ENCODE peak calls at places on chromosomes 11 and 22, in four cellular contexts. G is GM23338, J is hepatocyte, E is neural progenitor cell. A is an unnamed sample.
A peak's percentile ranks its signal among the peaks of the same experiment; 100 is the strongest.

GRCh38 chr22:44870021-44870420 is 117.6 kb downstream of the ARHGAP8 start:
- DNase-seq in J (peak; percentile 36), E (peak; percentile 51), G (peak; percentile 29), A (no peak)

GRCh38 chr11:46513934-46514342 is 79.9 kb downstream of the AMBRA1 start:
- DNase-seq in J (peak; percentile 62), E (no peak), G (no peak), A (no peak)

GRCh38 chr22:31106651-31107205 is 640 bp downstream of the SELENOM start:
- DNase-seq in J (no peak), E (no peak), G (peak; percentile 39), A (no peak)

GRCh38 chr11:109937968-109938367 is 155.2 kb upstream of the ZC3H12C start:
- DNase-seq in J (no peak), G (no peak), E (no peak), A (no peak)

GRCh38 chr11:108565653-108566052 is 27.9 kb downstream of the EXPH5 start:
- DNase-seq in G (no peak), E (no peak), J (no peak), A (no peak)

GRCh38 chr22:41290262-41291221 is 4.6 kb upstream of the RANGAP1 start:
- DNase-seq in J (no peak), E (peak; percentile 52), G (peak; percentile 83), A (no peak)

GRCh38 chr22:41779889-41780505 is 20.5 kb upstream of the CCDC134 start:
- DNase-seq in G (no peak), J (no peak), E (no peak), A (no peak)

GRCh38 chr11:30914143-30914762 is 328.1 kb upstream of the MPPED2 start:
- DNase-seq in J (peak; percentile 85), G (peak; percentile 87), E (peak; percentile 88), A (peak; percentile 23)

GRCh38 chr11:64792482-64792881 is 10.5 kb downstream of the MAP4K2 start:
- DNase-seq in G (no peak), E (no peak), J (no peak), A (no peak)

GRCh38 chr11:35794850-35795249 is 132.3 kb downstream of the TRIM44 start:
- DNase-seq in E (no peak), J (no peak), G (no peak), A (no peak)

GRCh38 chr22:21991309-21991596 is 8.7 kb upstream of the TOP3B start:
- DNase-seq in E (no peak), J (no peak), G (no peak), A (no peak)

GRCh38 chr11:9601041-9601875 is 27.8 kb downstream of the WEE1 start:
- DNase-seq in J (no peak), E (no peak), G (peak; percentile 84), A (peak; percentile 95)

GRCh38 chr11:65833297-65834030 is at the start of gene SNX32:
- DNase-seq in E (peak; percentile 97), J (peak; percentile 97), G (peak; percentile 98), A (no peak)

GRCh38 chr11:66011239-66011784 is 496 bp upstream of the CST6 start:
- DNase-seq in J (peak; percentile 73), G (peak; percentile 53), E (no peak), A (no peak)

GRCh38 chr11:27241316-27242122 is 121.5 kb downstream of the CCDC34 start:
- DNase-seq in J (no peak), G (no peak), E (no peak), A (no peak)

GRCh38 chr11:125494987-125495725 is 909 bp downstream of the FEZ1 start:
- DNase-seq in G (peak; percentile 77), E (peak; percentile 83), J (peak; percentile 47), A (no peak)

GRCh38 chr22:49155809-49156580 is 671.7 kb downstream of the BRD1 start:
- DNase-seq in J (no peak), G (no peak), E (no peak), A (no peak)

GRCh38 chr11:66857234-66857926 is 516 bp downstream of the LRFN4 start:
- DNase-seq in J (peak; percentile 47), E (peak; percentile 44), G (peak; percentile 63), A (no peak)

GRCh38 chr22:44311855-44312170 is 938 bp downstream of the SHISAL1 start:
- DNase-seq in J (peak; percentile 32), E (no peak), G (no peak), A (no peak)

GRCh38 chr11:33828604-33829429 is 54.5 kb upstream of the FBXO3 start:
- DNase-seq in E (peak; percentile 52), G (peak; percentile 60), J (peak; percentile 13), A (no peak)

GRCh38 chr11:12640926-12641849 is 33.0 kb upstream of the TEAD1 start:
- DNase-seq in G (no peak), J (no peak), E (no peak), A (no peak)

GRCh38 chr22:40289991-40290459 is 56.3 kb upstream of the ADSL start:
- DNase-seq in J (no peak), G (no peak), E (no peak), A (no peak)

GRCh38 chr11:62108017-62108750 is 15.6 kb upstream of the INCENP start:
- DNase-seq in G (peak; percentile 92), E (peak; percentile 84), J (peak; percentile 86), A (peak; percentile 74)

GRCh38 chr11:1196516-1197391 is 26.1 kb upstream of the MUC5B start:
- DNase-seq in E (no peak), J (no peak), G (no peak), A (no peak)

GRCh38 chr11:88280673-88281316 is 56.7 kb downstream of the CTSC start:
- DNase-seq in J (no peak), E (no peak), G (no peak), A (no peak)

GRCh38 chr11:108901359-108901758 is 236.5 kb downstream of the DDX10 start:
- DNase-seq in G (no peak), J (no peak), E (no peak), A (no peak)

GRCh38 chr11:57491371-57492061 is 24.0 kb downstream of the SLC43A1 start:
- DNase-seq in E (peak; percentile 72), G (peak; percentile 85), J (no peak), A (peak; percentile 59)

GRCh38 chr11:94171693-94172440 is 43.2 kb downstream of the PANX1 start:
- DNase-seq in G (peak; percentile 88), E (peak; percentile 79), J (peak; percentile 56), A (peak; percentile 39)

GRCh38 chr22:44182591-44183588 is 2.2 kb downstream of the PARVG start:
- DNase-seq in G (no peak), J (no peak), E (no peak), A (peak; percentile 24)

GRCh38 chr11:34243620-34244493 is 114.0 kb downstream of the ABTB2 start:
- DNase-seq in G (no peak), J (peak; percentile 83), E (no peak), A (no peak)

GRCh38 chr11:57210731-57211335 is 26.2 kb downstream of the APLNR start:
- DNase-seq in G (peak; percentile 9), J (no peak), E (no peak), A (no peak)

GRCh38 chr11:13283636-13284035 is 6.0 kb downstream of the BMAL1 start:
- DNase-seq in J (no peak), G (peak; percentile 87), E (peak; percentile 37), A (no peak)

GRCh38 chr22:29737251-29738117 is 17.7 kb downstream of the CABP7 start:
- DNase-seq in J (no peak), G (no peak), E (no peak), A (no peak)

GRCh38 chr11:48141475-48142100 is 75.0 kb upstream of the OR4B1 start:
- DNase-seq in E (no peak), G (no peak), J (no peak), A (no peak)

GRCh38 chr22:41034741-41035140 is 57.7 kb upstream of the EP300 start:
- DNase-seq in E (no peak), J (no peak), G (no peak), A (no peak)

DNA sequence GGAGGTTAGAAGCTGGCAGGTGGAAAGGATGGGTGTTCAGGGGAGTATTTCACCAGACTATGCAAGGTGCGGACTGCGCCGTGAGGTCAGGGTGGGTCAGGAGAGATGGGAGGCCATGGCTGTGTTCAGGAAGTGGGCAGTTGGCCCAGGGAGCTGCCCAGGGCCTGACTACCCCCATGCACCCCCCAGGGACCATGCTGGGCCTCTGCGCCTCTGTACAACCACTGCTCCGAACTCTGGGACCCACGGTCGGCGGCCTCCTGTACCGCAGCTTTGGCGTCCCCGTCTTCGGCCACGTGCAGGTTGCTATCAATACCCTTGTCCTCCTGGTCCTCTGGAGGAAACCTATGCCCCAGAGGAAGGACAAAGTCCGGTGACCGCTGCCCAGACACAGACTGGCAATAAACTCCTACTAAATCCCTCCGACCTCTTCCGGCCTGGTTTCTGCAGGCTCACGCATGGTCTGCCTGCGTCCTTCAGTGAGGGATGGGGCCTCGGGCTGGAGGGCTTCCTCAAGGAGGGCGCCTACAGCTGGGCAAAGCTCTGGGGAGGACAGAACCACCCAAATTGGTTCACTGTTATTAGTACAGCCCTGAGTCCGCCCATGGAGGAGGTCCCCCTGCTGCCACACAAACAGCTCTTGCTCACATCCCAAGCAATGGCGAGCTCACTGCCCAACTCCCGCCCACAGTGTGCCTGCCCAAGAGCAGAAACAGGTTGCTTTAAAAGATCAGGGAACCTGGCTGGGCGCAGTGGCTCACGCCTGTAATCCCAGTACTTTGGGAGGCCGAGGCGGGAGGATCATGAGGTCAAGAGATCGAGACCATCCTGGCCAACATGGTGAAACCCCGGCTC is 4.2 kb downstream of the PHLDA2 start:
- DNase-seq in G (no peak), E (no peak), J (no peak), A (no peak)
- TF ChIP-seq EZH2phosphoT487 in G (no peak), E (no peak), J (no peak), A (no peak)

DNA sequence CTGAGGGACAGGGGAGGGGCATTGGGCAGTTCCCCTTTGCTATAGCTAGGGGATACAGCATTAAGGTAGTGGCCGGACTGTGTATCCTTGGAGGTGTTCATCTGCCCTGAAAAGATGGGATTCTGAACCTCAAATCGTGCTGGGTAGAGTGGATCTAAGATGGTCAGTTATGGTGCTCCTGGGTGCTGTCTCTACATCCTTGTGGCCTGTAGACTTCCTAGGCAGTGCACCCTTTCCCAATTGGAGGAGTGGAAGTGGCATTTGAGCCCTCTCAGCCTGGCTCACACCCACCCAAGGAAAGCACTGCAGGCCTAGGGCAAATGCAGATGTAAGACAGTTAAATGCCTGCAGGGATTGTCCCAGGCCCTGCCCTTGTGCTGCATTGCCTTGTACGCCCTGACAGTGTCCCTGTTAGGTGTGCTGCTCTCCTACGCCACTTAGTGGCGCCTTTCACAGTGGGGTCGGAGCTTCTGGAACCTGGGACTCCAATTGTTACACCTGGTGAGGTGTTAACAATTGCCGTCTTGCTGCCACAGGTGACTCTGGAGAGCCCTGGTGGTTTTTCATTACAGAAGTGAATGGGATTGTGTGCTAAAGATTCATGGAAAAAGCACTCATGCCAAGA is 35.0 kb downstream of the PPFIBP2 start:
- DNase-seq in E (peak; percentile 70), G (peak; percentile 87), J (peak; percentile 47), A (peak; percentile 53)
- TF ChIP-seq CTCF in E (peak; percentile 70), G (peak; percentile 96), J (peak; percentile 39), A (peak; percentile 78)

GRCh38 chr22:38867124-38867455 is 4.9 kb downstream of the CBX6 start:
- DNase-seq in G (no peak), E (no peak), J (no peak), A (no peak)

GRCh38 chr22:38869663-38870062 is 2.4 kb downstream of the CBX6 start:
- DNase-seq in G (no peak), E (no peak), J (peak; percentile 4), A (no peak)

GRCh38 chr22:38868886-38869381 is 3.1 kb downstream of the CBX6 start:
- DNase-seq in E (peak; percentile 91), G (peak; percentile 95), J (peak; percentile 91), A (peak; percentile 85)

GRCh38 chr22:38867496-38868285 is 4.3 kb downstream of the CBX6 start:
- DNase-seq in G (no peak), E (no peak), J (peak; percentile 5), A (no peak)

GRCh38 chr22:38868286-38868721 is 3.7 kb downstream of the CBX6 start:
- DNase-seq in J (no peak), E (no peak), G (no peak), A (no peak)
- H3K79me2 ChIP-seq in J (peaks cover 32% of the 10 kb centered on the region), E (peaks cover 34% of the 10 kb centered on the region), G (peaks cover 8% of the 10 kb centered on the region), A (peaks cover 22% of the 10 kb centered on the region)

GRCh38 chr11:69657911-69658605 is 17.1 kb downstream of the LTO1 start:
- DNase-seq in E (peak; percentile 97), J (peak; percentile 50), G (peak; percentile 88), A (no peak)
- TF ChIP-seq EZH2phosphoT487 in E (peak; percentile 43), J (no peak), G (no peak), A (no peak)